ENCODE peak calls at places on chromosomes 5 and 9, in four cellular contexts. One of them, this sample, is unnamed. For H3K4me1, the result is how much of the 10 kb centered on the place peaks cover.

GRCh38 chr9:35828716-35829083 is at the start of gene FAM221B:
- DNase-seq in CD4-positive, CD25-positive, alpha-beta regulatory T cell: no peak
- DNase-seq in fibroblast of lung: no peak
- DNase-seq in psoas muscle: no peak
- DNase-seq in this sample: no peak

GRCh38 chr5:86909896-86910295 is 292.2 kb downstream of the COX7C start:
- DNase-seq in psoas muscle: no peak
- DNase-seq in CD4-positive, CD25-positive, alpha-beta regulatory T cell: no peak
- DNase-seq in fibroblast of lung: peak
- DNase-seq in this sample: no peak

GRCh38 chr5:76257225-76257833 is 145.8 kb upstream of the IQGAP2 start:
- DNase-seq in psoas muscle: no peak
- DNase-seq in fibroblast of lung: no peak
- DNase-seq in CD4-positive, CD25-positive, alpha-beta regulatory T cell: no peak
- DNase-seq in this sample: no peak

GRCh38 chr9:1939926-1940368 is 75.2 kb upstream of the SMARCA2 start:
- DNase-seq in CD4-positive, CD25-positive, alpha-beta regulatory T cell: peak
- DNase-seq in psoas muscle: no peak
- DNase-seq in fibroblast of lung: no peak
- DNase-seq in this sample: no peak

GRCh38 chr9:129176786-129177442 is 1.1 kb downstream of the IER5L start:
- DNase-seq in psoas muscle: peak
- DNase-seq in CD4-positive, CD25-positive, alpha-beta regulatory T cell: peak
- DNase-seq in fibroblast of lung: peak
- DNase-seq in this sample: no peak

GRCh38 chr9:124855944-124856773 is 2.9 kb downstream of the WDR38 start:
- DNase-seq in psoas muscle: no peak
- DNase-seq in fibroblast of lung: peak
- DNase-seq in CD4-positive, CD25-positive, alpha-beta regulatory T cell: peak
- DNase-seq in this sample: no peak

GRCh38 chr9:115121140-115121710 is 3.3 kb upstream of the TNC start:
- DNase-seq in psoas muscle: no peak
- DNase-seq in CD4-positive, CD25-positive, alpha-beta regulatory T cell: no peak
- DNase-seq in fibroblast of lung: peak
- DNase-seq in this sample: no peak

GRCh38 chr5:26310415-26310814 is 728.0 kb downstream of the CDH9 start:
- DNase-seq in fibroblast of lung: no peak
- DNase-seq in CD4-positive, CD25-positive, alpha-beta regulatory T cell: no peak
- DNase-seq in psoas muscle: no peak
- DNase-seq in this sample: no peak

GRCh38 chr5:66041612-66042011 is 102.5 kb upstream of the SREK1 start:
- DNase-seq in CD4-positive, CD25-positive, alpha-beta regulatory T cell: no peak
- DNase-seq in fibroblast of lung: peak
- DNase-seq in psoas muscle: no peak
- DNase-seq in this sample: no peak

GRCh38 chr5:65032250-65032649 is 263.5 kb downstream of the CWC27 start:
- DNase-seq in fibroblast of lung: peak
- DNase-seq in CD4-positive, CD25-positive, alpha-beta regulatory T cell: no peak
- DNase-seq in psoas muscle: no peak
- DNase-seq in this sample: no peak

GRCh38 chr5:98259595-98259994 is 513.9 kb upstream of the RGMB start:
- DNase-seq in CD4-positive, CD25-positive, alpha-beta regulatory T cell: no peak
- DNase-seq in fibroblast of lung: no peak
- DNase-seq in psoas muscle: no peak
- DNase-seq in this sample: no peak

GRCh38 chr9:127706836-127707241 is at the start of gene CFAP157:
- DNase-seq in CD4-positive, CD25-positive, alpha-beta regulatory T cell: no peak
- DNase-seq in psoas muscle: no peak
- DNase-seq in fibroblast of lung: no peak
- DNase-seq in this sample: no peak

GRCh38 chr5:68215888-68216736 is 556 bp downstream of the PIK3R1 start:
- DNase-seq in psoas muscle: peak
- DNase-seq in fibroblast of lung: peak
- DNase-seq in CD4-positive, CD25-positive, alpha-beta regulatory T cell: peak
- DNase-seq in this sample: no peak

GRCh38 chr5:3335301-3335700 is 260.3 kb upstream of the IRX1 start:
- DNase-seq in psoas muscle: no peak
- DNase-seq in CD4-positive, CD25-positive, alpha-beta regulatory T cell: no peak
- DNase-seq in fibroblast of lung: no peak
- DNase-seq in this sample: no peak

GRCh38 chr9:85553475-85553874 is 188.3 kb downstream of the AGTPBP1 start:
- DNase-seq in psoas muscle: no peak
- DNase-seq in CD4-positive, CD25-positive, alpha-beta regulatory T cell: no peak
- DNase-seq in fibroblast of lung: no peak
- DNase-seq in this sample: no peak

GRCh38 chr9:86734762-86735161 is 212.5 kb downstream of the GAS1 start:
- DNase-seq in fibroblast of lung: peak
- DNase-seq in CD4-positive, CD25-positive, alpha-beta regulatory T cell: no peak
- DNase-seq in psoas muscle: no peak
- DNase-seq in this sample: no peak

GRCh38 chr9:1320041-1320440 is 269.9 kb downstream of the DMRT2 start:
- DNase-seq in CD4-positive, CD25-positive, alpha-beta regulatory T cell: no peak
- DNase-seq in psoas muscle: no peak
- DNase-seq in fibroblast of lung: no peak
- DNase-seq in this sample: no peak

GRCh38 chr9:69035438-69036316 is at the start of gene FXN:
- DNase-seq in psoas muscle: peak
- DNase-seq in fibroblast of lung: peak
- DNase-seq in CD4-positive, CD25-positive, alpha-beta regulatory T cell: peak
- DNase-seq in this sample: peak

GRCh38 chr9:137953683-137954438 is 76.3 kb downstream of the CACNA1B start:
- DNase-seq in CD4-positive, CD25-positive, alpha-beta regulatory T cell: no peak
- DNase-seq in psoas muscle: no peak
- DNase-seq in fibroblast of lung: no peak
- DNase-seq in this sample: no peak

GRCh38 chr5:154164182-154164581 is 26.4 kb upstream of the GALNT10 start:
- DNase-seq in CD4-positive, CD25-positive, alpha-beta regulatory T cell: no peak
- DNase-seq in psoas muscle: no peak
- DNase-seq in fibroblast of lung: no peak
- DNase-seq in this sample: no peak

GRCh38 chr9:117645245-117645636 is 59.0 kb upstream of the TLR4 start:
- DNase-seq in psoas muscle: no peak
- DNase-seq in CD4-positive, CD25-positive, alpha-beta regulatory T cell: no peak
- DNase-seq in fibroblast of lung: no peak
- DNase-seq in this sample: no peak

GRCh38 chr5:141605523-141606277 is 13.1 kb downstream of the DIAPH1 start:
- DNase-seq in psoas muscle: no peak
- DNase-seq in CD4-positive, CD25-positive, alpha-beta regulatory T cell: peak
- DNase-seq in fibroblast of lung: no peak
- DNase-seq in this sample: peak

GRCh38 chr5:121962347-121962670 is 534 bp downstream of the SRFBP1 start:
- DNase-seq in fibroblast of lung: no peak
- DNase-seq in CD4-positive, CD25-positive, alpha-beta regulatory T cell: peak
- DNase-seq in psoas muscle: no peak
- DNase-seq in this sample: no peak

GRCh38 chr5:34959323-34959722 is 30.0 kb downstream of the DNAJC21 start:
- DNase-seq in psoas muscle: no peak
- DNase-seq in fibroblast of lung: peak
- DNase-seq in CD4-positive, CD25-positive, alpha-beta regulatory T cell: peak
- DNase-seq in this sample: no peak

GRCh38 chr9:133118568-133118967 is 2.5 kb downstream of the RALGDS start:
- DNase-seq in fibroblast of lung: no peak
- DNase-seq in CD4-positive, CD25-positive, alpha-beta regulatory T cell: no peak
- DNase-seq in psoas muscle: peak
- DNase-seq in this sample: no peak

GRCh38 chr9:131943397-131943796 is 136.3 kb downstream of the MED27 start:
- DNase-seq in psoas muscle: no peak
- DNase-seq in CD4-positive, CD25-positive, alpha-beta regulatory T cell: no peak
- DNase-seq in fibroblast of lung: peak
- DNase-seq in this sample: no peak

GRCh38 chr5:83856898-83857297 is 136.2 kb upstream of the HAPLN1 start:
- DNase-seq in psoas muscle: no peak
- DNase-seq in fibroblast of lung: no peak
- DNase-seq in CD4-positive, CD25-positive, alpha-beta regulatory T cell: no peak
- DNase-seq in this sample: no peak

GRCh38 chr9:71285191-71285656 is 163.8 kb upstream of the TRPM3 start:
- DNase-seq in fibroblast of lung: peak
- DNase-seq in psoas muscle: no peak
- DNase-seq in CD4-positive, CD25-positive, alpha-beta regulatory T cell: peak
- DNase-seq in this sample: peak

GRCh38 chr9:68619056-68619455 is 78.4 kb upstream of the TMEM252 start:
- DNase-seq in fibroblast of lung: no peak
- DNase-seq in CD4-positive, CD25-positive, alpha-beta regulatory T cell: no peak
- DNase-seq in psoas muscle: no peak
- DNase-seq in this sample: no peak

GRCh38 chr5:74336286-74336685 is 304.2 kb downstream of the ENC1 start:
- DNase-seq in CD4-positive, CD25-positive, alpha-beta regulatory T cell: no peak
- DNase-seq in fibroblast of lung: no peak
- DNase-seq in psoas muscle: no peak
- DNase-seq in this sample: no peak

GRCh38 chr5:135013947-135014570 is 20.0 kb downstream of the PITX1 start:
- DNase-seq in psoas muscle: no peak
- DNase-seq in fibroblast of lung: peak
- DNase-seq in CD4-positive, CD25-positive, alpha-beta regulatory T cell: no peak
- DNase-seq in this sample: no peak

GRCh38 chr9:109447329-109448076 is 50.6 kb downstream of the PTPN3 start:
- DNase-seq in psoas muscle: no peak
- DNase-seq in CD4-positive, CD25-positive, alpha-beta regulatory T cell: no peak
- DNase-seq in fibroblast of lung: no peak
- DNase-seq in this sample: no peak

GRCh38 chr5:6721442-6721841 is 8.2 kb downstream of the TENT4A start:
- DNase-seq in fibroblast of lung: no peak
- DNase-seq in psoas muscle: no peak
- DNase-seq in CD4-positive, CD25-positive, alpha-beta regulatory T cell: no peak
- DNase-seq in this sample: no peak

GRCh38 chr5:150503977-150504620 is 3.8 kb upstream of the NDST1 start:
- DNase-seq in CD4-positive, CD25-positive, alpha-beta regulatory T cell: no peak
- DNase-seq in fibroblast of lung: peak
- DNase-seq in psoas muscle: peak
- DNase-seq in this sample: no peak
- H3K4me1 ChIP-seq in CD4-positive, CD25-positive, alpha-beta regulatory T cell: under half
- H3K4me1 ChIP-seq in fibroblast of lung: under half
- H3K4me1 ChIP-seq in psoas muscle: half or more
- H3K4me1 ChIP-seq in this sample: under half

GRCh38 chr5:177301503-177302165 is 1.9 kb downstream of the RAB24 start:
- DNase-seq in CD4-positive, CD25-positive, alpha-beta regulatory T cell: no peak
- DNase-seq in psoas muscle: peak
- DNase-seq in fibroblast of lung: peak
- DNase-seq in this sample: no peak
- H3K4me1 ChIP-seq in CD4-positive, CD25-positive, alpha-beta regulatory T cell: half or more
- H3K4me1 ChIP-seq in psoas muscle: under half
- H3K4me1 ChIP-seq in fibroblast of lung: under half
- H3K4me1 ChIP-seq in this sample: half or more

DNA sequence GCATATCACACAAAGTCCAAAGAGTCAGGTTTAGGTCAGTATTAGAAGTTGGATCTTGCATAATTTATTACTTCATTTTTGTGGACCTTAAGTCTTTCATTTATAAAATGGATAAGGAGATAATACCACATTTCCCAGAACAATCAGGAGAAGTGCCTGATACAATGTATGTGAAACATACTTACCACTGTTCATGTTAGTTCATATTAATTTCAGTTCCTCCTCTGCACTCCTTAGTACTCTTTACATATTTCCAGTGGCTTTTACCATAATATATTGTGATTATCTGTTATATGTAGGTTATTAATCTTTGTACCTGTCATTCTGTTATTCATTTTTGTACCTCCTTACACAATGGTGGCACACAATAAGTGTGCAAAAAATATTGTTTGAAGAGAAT is 214.4 kb downstream of the ARL15 start:
- DNase-seq in psoas muscle: no peak
- DNase-seq in CD4-positive, CD25-positive, alpha-beta regulatory T cell: no peak
- DNase-seq in fibroblast of lung: no peak
- DNase-seq in this sample: no peak
- H3K4me1 ChIP-seq in psoas muscle: under half
- H3K4me1 ChIP-seq in CD4-positive, CD25-positive, alpha-beta regulatory T cell: under half
- H3K4me1 ChIP-seq in fibroblast of lung: under half
- H3K4me1 ChIP-seq in this sample: under half

DNA sequence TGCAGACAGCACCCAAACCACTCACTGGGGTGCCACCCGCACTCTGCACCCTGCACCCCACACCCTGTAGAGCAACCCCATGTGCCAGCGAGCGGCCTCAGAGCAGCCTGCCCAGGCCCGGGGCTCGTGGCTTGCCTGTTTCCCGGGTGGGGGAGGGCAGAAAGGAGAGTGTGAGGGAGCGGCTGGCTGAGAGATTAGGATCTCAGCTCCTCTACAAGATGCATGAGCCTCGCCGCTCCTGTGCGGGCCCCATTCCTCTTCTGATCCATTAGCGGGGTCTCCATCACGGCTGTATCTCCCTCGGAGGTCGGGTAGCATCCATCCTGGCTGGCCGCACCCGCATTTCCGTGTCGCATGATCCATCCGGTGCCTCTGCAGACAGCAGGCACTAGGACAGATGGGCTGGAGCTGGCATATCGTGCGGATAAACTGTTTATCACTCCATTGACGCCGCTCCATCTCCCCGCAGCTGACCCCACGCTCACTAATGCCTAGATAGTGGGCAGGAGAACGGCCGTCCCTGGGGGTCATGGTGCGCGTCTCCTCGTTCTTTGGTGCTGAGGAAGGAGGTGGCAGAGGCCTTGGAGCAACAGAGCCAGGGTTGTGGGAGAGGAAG is 54.3 kb downstream of the MRPL36 start:
- DNase-seq in fibroblast of lung: no peak
- DNase-seq in CD4-positive, CD25-positive, alpha-beta regulatory T cell: no peak
- DNase-seq in psoas muscle: peak
- DNase-seq in this sample: no peak
- H3K4me1 ChIP-seq in fibroblast of lung: under half
- H3K4me1 ChIP-seq in CD4-positive, CD25-positive, alpha-beta regulatory T cell: under half
- H3K4me1 ChIP-seq in psoas muscle: under half
- H3K4me1 ChIP-seq in this sample: under half

This sample was measured in CD8-positive, alpha-beta memory T cell.